ENCODE peak calls at places on chromosomes 3 and 15, in four cellular contexts. W is IMR-90, L is A549, N is stomach. O is an unnamed sample.

GRCh38 chr15:40313531-40314398 is 6.0 kb upstream of the PLCB2 start:
- DNase-seq in W (no peak), L (no peak), N (peak), O (peak)

GRCh38 chr3:141331370-141332318 is 36.7 kb upstream of the ZBTB38 start:
- DNase-seq in W (peak), L (peak), N (no peak), O (no peak)

GRCh38 chr3:33439421-33440327 is 531 bp downstream of the UBP1 start:
- DNase-seq in W (peak), L (peak), N (peak), O (peak)

GRCh38 chr3:189236352-189236751 is 64.6 kb downstream of the TPRG1 start:
- DNase-seq in W (no peak), L (no peak), N (no peak), O (no peak)

GRCh38 chr15:69474291-69474690 is 21.7 kb downstream of the RPLP1 start:
- DNase-seq in W (peak), L (no peak), N (no peak), O (no peak)

GRCh38 chr3:195221015-195221853 is 49.7 kb downstream of the XXYLT1 start:
- DNase-seq in W (peak), L (no peak), N (no peak), O (peak)

GRCh38 chr3:104018541-104018940 is 1348.2 kb upstream of the ALCAM start:
- DNase-seq in W (no peak), L (no peak), N (no peak), O (no peak)

GRCh38 chr3:10421996-10422395 is 83.4 kb downstream of the ATP2B2 start:
- DNase-seq in W (no peak), L (no peak), N (no peak), O (no peak)

GRCh38 chr15:63094495-63094931 is 27.1 kb upstream of the LACTB start:
- DNase-seq in W (peak), L (peak), N (no peak), O (peak)

GRCh38 chr15:37100109-37100873 is at the start of gene MEIS2:
- DNase-seq in W (peak), L (peak), N (peak), O (peak)

GRCh38 chr15:37102315-37103021 is 2.1 kb upstream of the MEIS2 start:
- DNase-seq in W (peak), L (peak), N (no peak), O (no peak)

GRCh38 chr15:37099321-37100108 is 834 bp downstream of the MEIS2 start:
- DNase-seq in W (peak), L (peak), N (no peak), O (no peak)

GRCh38 chr15:37103475-37104071 is 3.2 kb upstream of the MEIS2 start:
- DNase-seq in W (no peak), L (no peak), N (no peak), O (no peak)

GRCh38 chr15:37101634-37102314 is 1.4 kb upstream of the MEIS2 start:
- DNase-seq in W (peak), L (peak), N (peak), O (peak)
- TF ChIP-seq POLR2A in W (peak), L (peak), N (no peak), O (no peak)

GRCh38 chr15:76973906-76974305 is 21.0 kb upstream of the PSTPIP1 start:
- DNase-seq in W (no peak), L (no peak), N (no peak), O (no peak)
- H3K27ac ChIP-seq in W (no peak), L (no peak), N (no peak), O (no peak)

GRCh38 chr15:29821416-29822099 is 710 bp downstream of the TJP1 start:
- DNase-seq in W (peak), L (peak), N (peak), O (peak)
- TF ChIP-seq POLR2A in W (no peak), L (no peak), N (peak), O (no peak)

GRCh38 chr3:134008630-134009156 is 21.0 kb downstream of the SLCO2A1 start:
- DNase-seq in W (peak), L (peak), N (no peak), O (no peak)
- H3K27ac ChIP-seq in W (no peak), L (no peak), N (no peak), O (no peak)

GRCh38 chr15:43796566-43796965 is 3.5 kb downstream of the SERINC4 start:
- DNase-seq in W (no peak), L (no peak), N (no peak), O (no peak)
- TF ChIP-seq POLR2A in W (no peak), L (no peak), N (no peak), O (no peak)

DNA sequence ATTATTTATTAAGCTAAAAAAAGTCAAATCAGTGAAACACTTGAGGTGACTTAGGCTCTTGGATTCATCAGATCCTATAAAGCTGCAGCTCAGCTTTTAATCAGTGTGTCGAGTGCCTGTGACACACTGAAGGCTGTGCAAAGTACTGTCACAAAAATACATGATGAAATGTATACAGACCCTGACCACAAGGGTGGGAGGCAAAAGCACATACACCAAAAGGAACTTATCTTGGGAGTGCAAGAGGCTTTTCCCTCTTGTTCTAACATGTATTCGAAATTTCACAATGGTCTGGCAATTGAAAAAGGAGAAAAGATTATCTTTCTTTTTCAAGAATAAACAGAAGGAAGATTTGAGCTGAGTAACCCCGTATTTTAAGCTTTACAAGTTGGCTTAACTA is 35.9 kb downstream of the VGLL4 start:
- DNase-seq in W (peak), L (no peak), N (no peak), O (no peak)
- H3K27ac ChIP-seq in W (peak), L (no peak), N (no peak), O (peak)

DNA sequence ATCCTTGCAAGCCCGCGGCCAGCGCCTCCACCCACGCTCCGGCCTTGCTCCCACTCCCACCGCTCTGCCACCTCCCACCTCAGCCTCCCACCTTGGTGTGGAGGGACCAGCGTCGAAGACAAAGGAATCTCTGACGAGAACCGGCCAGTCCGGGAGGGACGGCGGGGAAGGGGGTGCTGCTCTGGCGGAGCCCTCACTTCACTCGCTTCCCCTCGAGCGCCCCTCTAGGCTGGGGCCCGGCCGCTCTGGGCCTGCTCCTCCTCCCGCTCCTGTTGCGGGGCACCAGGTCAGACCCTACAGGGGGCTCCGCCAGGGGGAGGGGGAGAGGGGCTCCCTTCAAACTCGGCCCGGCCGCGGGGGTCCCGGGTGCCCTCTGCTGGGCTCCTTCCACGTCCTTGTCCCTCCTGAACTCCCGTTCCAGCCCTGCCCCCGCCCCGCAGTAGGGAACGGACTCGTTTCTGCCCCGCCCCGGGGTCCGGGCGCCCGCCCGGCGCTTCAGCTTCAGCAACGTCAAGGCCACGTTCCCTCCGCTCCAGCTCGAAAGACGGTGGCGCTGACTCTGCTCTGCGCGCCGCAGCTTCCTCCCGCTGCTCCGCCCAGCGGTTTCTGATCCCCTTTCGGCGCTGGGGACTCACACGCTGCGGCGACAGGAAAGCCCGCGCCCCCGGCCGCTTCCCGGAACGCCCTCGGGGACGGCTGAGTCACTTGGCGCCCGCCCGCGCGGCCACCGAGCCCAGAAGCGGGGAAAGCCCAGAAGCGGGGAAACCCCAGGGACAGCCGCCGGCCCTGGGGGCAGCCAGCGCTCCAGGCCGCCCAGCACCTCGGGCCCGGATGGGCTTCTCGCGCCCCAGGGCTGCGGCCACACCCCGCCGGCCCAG is 28.6 kb downstream of the ARHGAP31 start:
- DNase-seq in W (peak), L (peak), N (peak), O (peak)
- TF ChIP-seq POLR2A in W (peak), L (peak), N (no peak), O (peak)

GRCh38 chr3:114383875-114384557 is 90.2 kb downstream of the TIGIT start:
- DNase-seq in W (peak), L (peak), N (peak), O (peak)
- H3K27ac ChIP-seq in W (peak), L (peak), N (peak), O (peak)

GRCh38 chr3:72996473-72997333 is at the start of gene PPP4R2:
- DNase-seq in W (peak), L (peak), N (peak), O (peak)
- TF ChIP-seq POLR2A in W (peak), L (peak), N (no peak), O (peak)

O was measured in thyroid gland.